ENCODE peak calls at places on chromosome 13, in nine cellular contexts. One of them, this sample, is unnamed.

GRCh38 chr13:27657724-27658123 is 36.0 kb downstream of the POLR1D start:
- DNase-seq in pons: no peak
- DNase-seq in HuH-7.5: no peak
- DNase-seq in D341Med: no peak
- DNase-seq in activated CD8-positive, alpha-beta memory T cell treated with anti-CD3 and anti-CD28 coated beads, Interleukin-2, amount 50 U/mL, for 4 hours: no peak
- DNase-seq in stimulated activated CD8-positive, alpha-beta memory T cell treated with anti-CD3 and anti-CD28 coated beads, Interleukin-4, amount 100 ng/mL, for 1 hour: no peak
- DNase-seq in nucleus accumbens: no peak
- DNase-seq in ELR: no peak
- DNase-seq in activated CD8-positive, alpha-beta T cell treated with anti-CD3 and anti-CD28 coated beads, Interleukin-2, amount 10 ng/mL, durations not matched to agents 7 days and 5 days: no peak
- DNase-seq in this sample: no peak

GRCh38 chr13:48265217-48265815 is 32.3 kb downstream of the ITM2B start:
- DNase-seq in HuH-7.5: no peak
- DNase-seq in ELR: no peak
- DNase-seq in nucleus accumbens: no peak
- DNase-seq in activated CD8-positive, alpha-beta memory T cell treated with anti-CD3 and anti-CD28 coated beads, Interleukin-2, amount 50 U/mL, for 4 hours: no peak
- DNase-seq in stimulated activated CD8-positive, alpha-beta memory T cell treated with anti-CD3 and anti-CD28 coated beads, Interleukin-4, amount 100 ng/mL, for 1 hour: no peak
- DNase-seq in activated CD8-positive, alpha-beta T cell treated with anti-CD3 and anti-CD28 coated beads, Interleukin-2, amount 10 ng/mL, durations not matched to agents 7 days and 5 days: peak
- DNase-seq in D341Med: no peak
- DNase-seq in pons: no peak
- DNase-seq in this sample: no peak

GRCh38 chr13:84910423-84910822 is 888.8 kb downstream of the SLITRK6 start:
- DNase-seq in HuH-7.5: no peak
- DNase-seq in activated CD8-positive, alpha-beta memory T cell treated with anti-CD3 and anti-CD28 coated beads, Interleukin-2, amount 50 U/mL, for 4 hours: no peak
- DNase-seq in stimulated activated CD8-positive, alpha-beta memory T cell treated with anti-CD3 and anti-CD28 coated beads, Interleukin-4, amount 100 ng/mL, for 1 hour: no peak
- DNase-seq in D341Med: no peak
- DNase-seq in pons: no peak
- DNase-seq in ELR: no peak
- DNase-seq in nucleus accumbens: no peak
- DNase-seq in activated CD8-positive, alpha-beta T cell treated with anti-CD3 and anti-CD28 coated beads, Interleukin-2, amount 10 ng/mL, durations not matched to agents 7 days and 5 days: no peak
- DNase-seq in this sample: no peak

GRCh38 chr13:44237276-44237767 is 136.3 kb upstream of the SERP2 start:
- DNase-seq in D341Med: no peak
- DNase-seq in ELR: peak
- DNase-seq in nucleus accumbens: peak
- DNase-seq in pons: peak
- DNase-seq in HuH-7.5: no peak
- DNase-seq in activated CD8-positive, alpha-beta T cell treated with anti-CD3 and anti-CD28 coated beads, Interleukin-2, amount 10 ng/mL, durations not matched to agents 7 days and 5 days: peak
- DNase-seq in activated CD8-positive, alpha-beta memory T cell treated with anti-CD3 and anti-CD28 coated beads, Interleukin-2, amount 50 U/mL, for 4 hours: no peak
- DNase-seq in stimulated activated CD8-positive, alpha-beta memory T cell treated with anti-CD3 and anti-CD28 coated beads, Interleukin-4, amount 100 ng/mL, for 1 hour: no peak
- DNase-seq in this sample: no peak

GRCh38 chr13:38763446-38764381 is 76.8 kb downstream of the FREM2 start:
- DNase-seq in HuH-7.5: no peak
- DNase-seq in activated CD8-positive, alpha-beta memory T cell treated with anti-CD3 and anti-CD28 coated beads, Interleukin-2, amount 50 U/mL, for 4 hours: no peak
- DNase-seq in nucleus accumbens: peak
- DNase-seq in activated CD8-positive, alpha-beta T cell treated with anti-CD3 and anti-CD28 coated beads, Interleukin-2, amount 10 ng/mL, durations not matched to agents 7 days and 5 days: no peak
- DNase-seq in pons: peak
- DNase-seq in stimulated activated CD8-positive, alpha-beta memory T cell treated with anti-CD3 and anti-CD28 coated beads, Interleukin-4, amount 100 ng/mL, for 1 hour: no peak
- DNase-seq in D341Med: peak
- DNase-seq in ELR: peak
- DNase-seq in this sample: no peak

GRCh38 chr13:38636106-38636505 is 50.8 kb upstream of the FREM2 start:
- DNase-seq in D341Med: no peak
- DNase-seq in activated CD8-positive, alpha-beta memory T cell treated with anti-CD3 and anti-CD28 coated beads, Interleukin-2, amount 50 U/mL, for 4 hours: no peak
- DNase-seq in activated CD8-positive, alpha-beta T cell treated with anti-CD3 and anti-CD28 coated beads, Interleukin-2, amount 10 ng/mL, durations not matched to agents 7 days and 5 days: no peak
- DNase-seq in pons: no peak
- DNase-seq in ELR: no peak
- DNase-seq in nucleus accumbens: no peak
- DNase-seq in stimulated activated CD8-positive, alpha-beta memory T cell treated with anti-CD3 and anti-CD28 coated beads, Interleukin-4, amount 100 ng/mL, for 1 hour: no peak
- DNase-seq in HuH-7.5: no peak
- DNase-seq in this sample: no peak

GRCh38 chr13:65971541-65971940 is 1258.6 kb downstream of the PCDH9 start:
- DNase-seq in nucleus accumbens: peak
- DNase-seq in pons: no peak
- DNase-seq in D341Med: no peak
- DNase-seq in HuH-7.5: no peak
- DNase-seq in stimulated activated CD8-positive, alpha-beta memory T cell treated with anti-CD3 and anti-CD28 coated beads, Interleukin-4, amount 100 ng/mL, for 1 hour: no peak
- DNase-seq in activated CD8-positive, alpha-beta T cell treated with anti-CD3 and anti-CD28 coated beads, Interleukin-2, amount 10 ng/mL, durations not matched to agents 7 days and 5 days: no peak
- DNase-seq in ELR: no peak
- DNase-seq in activated CD8-positive, alpha-beta memory T cell treated with anti-CD3 and anti-CD28 coated beads, Interleukin-2, amount 50 U/mL, for 4 hours: no peak
- DNase-seq in this sample: no peak

GRCh38 chr13:39810091-39810877 is 154.8 kb downstream of the COG6 start:
- DNase-seq in HuH-7.5: no peak
- DNase-seq in stimulated activated CD8-positive, alpha-beta memory T cell treated with anti-CD3 and anti-CD28 coated beads, Interleukin-4, amount 100 ng/mL, for 1 hour: no peak
- DNase-seq in activated CD8-positive, alpha-beta memory T cell treated with anti-CD3 and anti-CD28 coated beads, Interleukin-2, amount 50 U/mL, for 4 hours: no peak
- DNase-seq in nucleus accumbens: no peak
- DNase-seq in D341Med: no peak
- DNase-seq in pons: no peak
- DNase-seq in ELR: peak
- DNase-seq in activated CD8-positive, alpha-beta T cell treated with anti-CD3 and anti-CD28 coated beads, Interleukin-2, amount 10 ng/mL, durations not matched to agents 7 days and 5 days: no peak
- DNase-seq in this sample: no peak

GRCh38 chr13:107867701-107868661 is 347.4 kb downstream of the LIG4 start:
- DNase-seq in D341Med: peak
- DNase-seq in activated CD8-positive, alpha-beta memory T cell treated with anti-CD3 and anti-CD28 coated beads, Interleukin-2, amount 50 U/mL, for 4 hours: no peak
- DNase-seq in nucleus accumbens: peak
- DNase-seq in activated CD8-positive, alpha-beta T cell treated with anti-CD3 and anti-CD28 coated beads, Interleukin-2, amount 10 ng/mL, durations not matched to agents 7 days and 5 days: no peak
- DNase-seq in stimulated activated CD8-positive, alpha-beta memory T cell treated with anti-CD3 and anti-CD28 coated beads, Interleukin-4, amount 100 ng/mL, for 1 hour: no peak
- DNase-seq in HuH-7.5: no peak
- DNase-seq in ELR: peak
- DNase-seq in pons: peak
- DNase-seq in this sample: no peak

GRCh38 chr13:110263906-110264305 is 43.1 kb downstream of the COL4A1 start:
- DNase-seq in D341Med: no peak
- DNase-seq in nucleus accumbens: no peak
- DNase-seq in ELR: no peak
- DNase-seq in pons: no peak
- DNase-seq in activated CD8-positive, alpha-beta T cell treated with anti-CD3 and anti-CD28 coated beads, Interleukin-2, amount 10 ng/mL, durations not matched to agents 7 days and 5 days: no peak
- DNase-seq in HuH-7.5: no peak
- DNase-seq in activated CD8-positive, alpha-beta memory T cell treated with anti-CD3 and anti-CD28 coated beads, Interleukin-2, amount 50 U/mL, for 4 hours: no peak
- DNase-seq in stimulated activated CD8-positive, alpha-beta memory T cell treated with anti-CD3 and anti-CD28 coated beads, Interleukin-4, amount 100 ng/mL, for 1 hour: no peak
- DNase-seq in this sample: no peak

GRCh38 chr13:79776538-79776937 is 295.6 kb downstream of the NDFIP2 start:
- DNase-seq in HuH-7.5: no peak
- DNase-seq in pons: no peak
- DNase-seq in D341Med: no peak
- DNase-seq in activated CD8-positive, alpha-beta memory T cell treated with anti-CD3 and anti-CD28 coated beads, Interleukin-2, amount 50 U/mL, for 4 hours: no peak
- DNase-seq in nucleus accumbens: no peak
- DNase-seq in activated CD8-positive, alpha-beta T cell treated with anti-CD3 and anti-CD28 coated beads, Interleukin-2, amount 10 ng/mL, durations not matched to agents 7 days and 5 days: no peak
- DNase-seq in stimulated activated CD8-positive, alpha-beta memory T cell treated with anti-CD3 and anti-CD28 coated beads, Interleukin-4, amount 100 ng/mL, for 1 hour: no peak
- DNase-seq in ELR: peak
- DNase-seq in this sample: no peak

GRCh38 chr13:101623469-101624209 is 171.2 kb downstream of the ITGBL1 start:
- DNase-seq in activated CD8-positive, alpha-beta T cell treated with anti-CD3 and anti-CD28 coated beads, Interleukin-2, amount 10 ng/mL, durations not matched to agents 7 days and 5 days: no peak
- DNase-seq in nucleus accumbens: no peak
- DNase-seq in activated CD8-positive, alpha-beta memory T cell treated with anti-CD3 and anti-CD28 coated beads, Interleukin-2, amount 50 U/mL, for 4 hours: no peak
- DNase-seq in stimulated activated CD8-positive, alpha-beta memory T cell treated with anti-CD3 and anti-CD28 coated beads, Interleukin-4, amount 100 ng/mL, for 1 hour: no peak
- DNase-seq in HuH-7.5: no peak
- DNase-seq in pons: no peak
- DNase-seq in ELR: peak
- DNase-seq in D341Med: no peak
- DNase-seq in this sample: no peak

GRCh38 chr13:97329331-97329730 is 104.6 kb upstream of the RAP2A start:
- DNase-seq in HuH-7.5: no peak
- DNase-seq in activated CD8-positive, alpha-beta T cell treated with anti-CD3 and anti-CD28 coated beads, Interleukin-2, amount 10 ng/mL, durations not matched to agents 7 days and 5 days: no peak
- DNase-seq in D341Med: no peak
- DNase-seq in nucleus accumbens: no peak
- DNase-seq in activated CD8-positive, alpha-beta memory T cell treated with anti-CD3 and anti-CD28 coated beads, Interleukin-2, amount 50 U/mL, for 4 hours: no peak
- DNase-seq in pons: no peak
- DNase-seq in stimulated activated CD8-positive, alpha-beta memory T cell treated with anti-CD3 and anti-CD28 coated beads, Interleukin-4, amount 100 ng/mL, for 1 hour: no peak
- DNase-seq in ELR: no peak
- DNase-seq in this sample: no peak

This sample was measured in keratinocyte.